ENCODE peak calls at places on chromosomes 16 and 17, in five cellular contexts. J is neuronal stem cell; Z is endothelial cell; X is endothelial cell of umbilical vein; W is activated T-helper 9 cell treated with anti-CD3 and anti-CD28 coated beads, Interleukin-2, amount 50 U/mL, for 16 hours. M is an unnamed sample.
A peak's percentile ranks its signal among the peaks of the same experiment; 100 is the strongest.

GRCh38 chr16:57632568-57632967 is 4.1 kb downstream of the ADGRG1 start:
- DNase-seq in J (no peak), W (no peak), X (no peak), Z (no peak), M (no peak)

GRCh38 chr16:83533193-83533592 is 274.6 kb upstream of the HSBP1 start:
- DNase-seq in X (no peak), J (no peak), W (no peak), Z (no peak), M (no peak)

GRCh38 chr16:8530756-8531155 is 59.6 kb downstream of the TMEM114 start:
- DNase-seq in X (no peak), W (no peak), J (no peak), Z (no peak), M (no peak)

GRCh38 chr16:60166-60565 is 6.5 kb downstream of the SNRNP25 start:
- DNase-seq in W (no peak), X (no peak), J (no peak), Z (no peak), M (no peak)

GRCh38 chr16:3645504-3646347 is 8.8 kb upstream of the DNASE1 start:
- DNase-seq in J (peak; percentile 54), W (no peak), Z (no peak), X (no peak), M (peak; percentile 2)

GRCh38 chr17:57463103-57463885 is 207.0 kb downstream of the MSI2 start:
- DNase-seq in X (no peak), J (no peak), W (peak; percentile 68), Z (no peak), M (peak; percentile 52)

GRCh38 chr17:47986520-47986919 is 15.6 kb downstream of the CDK5RAP3 start:
- DNase-seq in Z (no peak), W (no peak), J (no peak), X (no peak), M (no peak)

GRCh38 chr17:43860927-43861622 is 14.1 kb downstream of the CD300LG start:
- DNase-seq in W (no peak), J (no peak), Z (peak; percentile 31), X (no peak), M (no peak)

GRCh38 chr16:86510465-86511261 is at the start of gene FOXF1:
- DNase-seq in Z (no peak), W (no peak), J (peak; percentile 32), X (peak; percentile 38), M (no peak)

GRCh38 chr17:78257810-78258322 is 26.4 kb downstream of the TMEM235 start:
- DNase-seq in Z (no peak), W (no peak), J (no peak), X (peak; percentile 50), M (no peak)

GRCh38 chr17:31416503-31416923 is 25.0 kb downstream of the RAB11FIP4 start:
- DNase-seq in W (no peak), Z (no peak), J (peak; percentile 33), X (no peak), M (no peak)

GRCh38 chr16:47136101-47136820 is 7.5 kb downstream of the NETO2 start:
- DNase-seq in J (no peak), Z (no peak), W (no peak), X (peak; percentile 91), M (no peak)

GRCh38 chr16:67563708-67564468 is 1.6 kb downstream of the CTCF start:
- DNase-seq in X (peak; percentile 60), J (no peak), Z (no peak), W (no peak), M (no peak)

GRCh38 chr16:81945665-81946064 is 65.6 kb downstream of the SDR42E1 start:
- DNase-seq in Z (no peak), W (no peak), J (no peak), X (no peak), M (no peak)

GRCh38 chr16:46857261-46857962 is 26.4 kb upstream of the C16orf87 start:
- DNase-seq in Z (no peak), X (peak; percentile 39), W (no peak), J (no peak), M (no peak)

GRCh38 chr17:62600805-62601204 is 26.7 kb upstream of the MRC2 start:
- DNase-seq in Z (no peak), J (no peak), W (no peak), X (no peak), M (no peak)

GRCh38 chr17:12046786-12047185 is 26.1 kb downstream of the MAP2K4 start:
- DNase-seq in X (peak; percentile 12), J (peak; percentile 31), W (no peak), Z (no peak), M (no peak)

GRCh38 chr17:79411419-79411818 is 199.4 kb downstream of the RBFOX3 start:
- DNase-seq in Z (no peak), J (no peak), X (no peak), W (no peak), M (no peak)

GRCh38 chr17:74745548-74746177 is 2.8 kb upstream of the NHERF1 start:
- DNase-seq in Z (no peak), J (no peak), W (no peak), X (no peak), M (no peak)

GRCh38 chr17:58310511-58311428 is 17.8 kb downstream of the TSPOAP1 start:
- DNase-seq in Z (peak; percentile 3), W (no peak), J (no peak), X (no peak), M (no peak)

GRCh38 chr17:11797803-11798202 is 199.5 kb downstream of the ZNF18 start:
- DNase-seq in X (no peak), W (no peak), J (no peak), Z (no peak), M (no peak)

GRCh38 chr17:32461853-32462617 is 17.7 kb downstream of the PSMD11 start:
- DNase-seq in W (peak; percentile 36), J (peak; percentile 45), X (peak; percentile 69), Z (peak; percentile 69), M (no peak)

GRCh38 chr17:2594657-2595085 is 1.2 kb downstream of the PAFAH1B1 start:
- DNase-seq in Z (no peak), W (no peak), J (peak; percentile 9), X (no peak), M (no peak)